ENCODE peak calls at places on chromosome 19, in seven cellular contexts. N, O, Q, R, L, F and D are unnamed samples.

GRCh38 chr19:19510432-19510831 is 4.9 kb downstream of the TSSK6 start:
- DNase-seq in L (no peak), R (no peak), O (no peak), Q (peak), N (no peak), F (peak), D (no peak)

GRCh38 chr19:19202707-19203011 is 555 bp downstream of the NR2C2AP start:
- DNase-seq in O (no peak), L (peak), R (peak), N (no peak), F (no peak), Q (no peak), D (peak)

GRCh38 chr19:10766681-10767201 is 48.9 kb downstream of the DNM2 start:
- DNase-seq in R (no peak), L (no peak), O (peak), F (no peak), Q (no peak), N (no peak), D (no peak)

GRCh38 chr19:18091217-18091608 is 4.5 kb upstream of the IL12RB1 start:
- DNase-seq in Q (no peak), L (peak), O (no peak), N (no peak), R (no peak), F (no peak), D (no peak)

GRCh38 chr19:35513231-35513974 is at the start of gene DMKN:
- DNase-seq in Q (peak), R (no peak), F (peak), O (peak), N (peak), L (no peak), D (peak)

GRCh38 chr19:55673465-55673864 is 1.6 kb upstream of the EPN1 start:
- DNase-seq in L (no peak), R (peak), F (no peak), N (no peak), Q (no peak), O (no peak), D (no peak)

GRCh38 chr19:16078759-16079707 is 2.7 kb downstream of the TPM4 start:
- DNase-seq in R (peak), O (peak), F (peak), L (peak), Q (no peak), N (peak), D (peak)

GRCh38 chr19:14272623-14273022 is 66.7 kb upstream of the ADGRL1 start:
- DNase-seq in L (no peak), O (no peak), Q (no peak), R (no peak), F (no peak), N (no peak), D (no peak)

GRCh38 chr19:54390942-54391577 is 24.2 kb upstream of the TTYH1 start:
- DNase-seq in F (peak), Q (peak), N (peak), R (peak), O (peak), L (peak), D (peak)

GRCh38 chr19:35557539-35558399 is 5.7 kb downstream of the ATP4A start:
- DNase-seq in O (peak), R (peak), F (peak), N (no peak), L (peak), Q (peak), D (peak)

GRCh38 chr19:16684216-16684615 is 23.3 kb downstream of the TMEM38A start:
- DNase-seq in Q (no peak), O (no peak), N (no peak), L (no peak), F (no peak), R (no peak), D (no peak)

GRCh38 chr19:7868671-7869452 is 5.3 kb downstream of the PRR36 start:
- DNase-seq in Q (peak), N (peak), L (peak), O (peak), R (peak), F (peak), D (peak)

GRCh38 chr19:7870571-7871279 is 3.5 kb downstream of the PRR36 start:
- DNase-seq in N (peak), Q (peak), L (peak), O (no peak), F (peak), R (peak), D (peak)

GRCh38 chr19:7868326-7868670 is 5.9 kb downstream of the PRR36 start:
- DNase-seq in N (peak), F (peak), Q (peak), R (no peak), O (no peak), L (no peak), D (no peak)

GRCh38 chr19:7869910-7870511 is 4.2 kb downstream of the PRR36 start:
- DNase-seq in O (peak), L (peak), F (peak), R (peak), Q (peak), N (peak), D (peak)

DNA sequence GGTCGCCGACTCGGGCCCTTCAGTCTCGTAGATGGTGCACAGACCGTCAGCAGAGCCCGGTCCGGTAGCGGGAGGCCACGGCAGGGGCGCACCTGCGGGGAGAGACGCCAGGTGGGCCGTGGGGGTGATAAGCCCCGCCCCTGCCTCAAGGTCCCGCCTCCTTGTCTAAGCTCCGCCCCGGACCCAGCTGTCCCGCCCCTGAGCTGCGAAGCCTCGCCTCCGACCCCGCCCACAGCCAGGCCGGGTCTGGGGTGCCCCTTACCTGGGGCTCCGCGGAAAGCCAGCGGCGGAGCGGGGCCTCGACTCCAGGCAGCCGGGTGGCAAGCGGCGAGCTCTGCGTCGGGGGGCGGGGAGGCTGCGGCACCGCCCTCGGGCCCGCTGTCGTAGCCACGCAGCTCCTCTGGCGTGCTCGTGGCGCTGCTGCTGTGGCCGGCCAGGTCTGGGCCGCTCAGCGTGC is 4.7 kb downstream of the PRR36 start:
- DNase-seq in F (peak), O (peak), N (peak), L (peak), Q (peak), R (peak), D (peak)
- H3K27ac ChIP-seq in F (no peak), O (no peak), N (peak), L (no peak), Q (no peak), R (no peak), D (no peak)

GRCh38 chr19:33503791-33504444 is 17.7 kb downstream of the PEPD start:
- DNase-seq in N (no peak), Q (no peak), R (no peak), L (no peak), O (no peak), F (no peak), D (no peak)
- H2AFZ ChIP-seq in N (no peak), Q (no peak), R (no peak), L (no peak), O (no peak), F (no peak), D (no peak)

DNA sequence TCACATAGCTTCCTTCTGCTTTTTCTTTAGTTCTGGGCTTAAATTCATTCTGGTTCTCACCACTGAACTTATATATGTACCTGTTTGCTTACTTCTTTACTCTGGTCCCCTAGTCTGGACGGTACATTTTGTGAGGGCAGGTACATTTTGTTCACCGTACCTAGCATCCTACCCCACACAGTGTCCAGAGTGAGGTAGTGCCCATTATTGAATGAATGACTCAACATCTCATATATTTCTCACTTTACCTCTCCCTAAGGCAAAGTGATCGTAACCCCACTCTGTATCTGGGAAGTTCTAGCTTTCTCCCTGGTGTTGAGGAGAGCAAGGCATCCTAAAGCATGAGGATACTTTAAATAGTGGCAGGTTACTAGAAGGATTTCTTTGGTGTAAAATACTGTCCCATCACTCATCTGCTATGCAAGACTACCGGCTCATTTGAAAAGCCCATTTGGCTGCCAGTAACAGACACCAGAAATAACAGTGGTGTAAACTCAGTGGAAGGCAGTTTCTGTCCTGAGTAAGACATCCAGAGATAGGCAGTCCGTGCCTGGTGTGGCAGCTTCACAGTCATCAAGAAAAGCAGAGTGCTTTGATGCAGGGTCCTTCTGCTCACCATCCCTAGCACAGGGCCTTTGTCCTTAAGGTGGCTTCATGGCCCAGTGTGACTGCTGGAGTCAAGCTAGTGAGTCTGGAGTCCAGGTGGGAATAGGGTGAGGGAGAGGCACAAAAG is 111.9 kb downstream of the SIPA1L3 start:
- DNase-seq in O (no peak), Q (no peak), N (peak), L (no peak), R (no peak), F (no peak), D (no peak)
- H3K27ac ChIP-seq in O (no peak), Q (no peak), N (no peak), L (no peak), R (peak), F (no peak), D (no peak)

GRCh38 chr19:40598918-40599307 is 2.3 kb upstream of the LTBP4 start:
- DNase-seq in F (no peak), L (no peak), O (no peak), N (no peak), R (no peak), Q (no peak), D (no peak)
- H2AFZ ChIP-seq in F (no peak), L (no peak), O (no peak), N (no peak), R (no peak), Q (no peak), D (no peak)

GRCh38 chr19:45514376-45515051 is 7.2 kb downstream of the VASP start:
- DNase-seq in N (no peak), Q (no peak), R (no peak), F (no peak), L (no peak), O (no peak), D (peak)
- H3K27ac ChIP-seq in N (peak), Q (no peak), R (no peak), F (no peak), L (no peak), O (no peak), D (no peak)

GRCh38 chr19:45159204-45159970 is 1.4 kb downstream of the NKPD1 start:
- DNase-seq in R (no peak), O (no peak), Q (no peak), N (no peak), F (no peak), L (no peak), D (no peak)

GRCh38 chr19:45159971-45160324 is 834 bp downstream of the NKPD1 start:
- DNase-seq in O (no peak), Q (no peak), N (no peak), L (no peak), R (no peak), F (no peak), D (no peak)

GRCh38 chr19:45161715-45162463 is 1.1 kb upstream of the NKPD1 start:
- DNase-seq in O (peak), F (peak), Q (peak), N (peak), L (no peak), R (peak), D (no peak)

GRCh38 chr19:45162464-45163143 is 1.8 kb upstream of the NKPD1 start:
- DNase-seq in Q (no peak), L (no peak), O (no peak), R (no peak), F (no peak), N (no peak), D (peak)

GRCh38 chr19:45160870-45161714 is at the start of gene NKPD1:
- DNase-seq in L (no peak), O (no peak), R (no peak), F (peak), Q (peak), N (peak), D (no peak)
- H2AFZ ChIP-seq in L (no peak), O (peak), R (no peak), F (no peak), Q (no peak), N (peak), D (no peak)

GRCh38 chr19:47390533-47391488 is 28.5 kb downstream of the MEIS3 start:
- DNase-seq in R (peak), Q (no peak), F (peak), N (no peak), O (no peak), L (no peak), D (no peak)
- H3K27ac ChIP-seq in R (no peak), Q (no peak), F (peak), N (no peak), O (no peak), L (no peak), D (no peak)

GRCh38 chr19:29404951-29405727 is 120.7 kb upstream of the VSTM2B start:
- DNase-seq in L (no peak), Q (peak), R (peak), F (peak), N (peak), O (no peak), D (no peak)
- H2AFZ ChIP-seq in L (no peak), Q (no peak), R (no peak), F (peak), N (no peak), O (no peak), D (no peak)

GRCh38 chr19:7199613-7200533 is 94.3 kb downstream of the INSR start:
- DNase-seq in L (peak), Q (no peak), O (peak), R (no peak), F (no peak), N (no peak), D (no peak)
- H3K27ac ChIP-seq in L (peak), Q (no peak), O (no peak), R (no peak), F (peak), N (no peak), D (no peak)

GRCh38 chr19:6216996-6217751 is 62.6 kb downstream of the MLLT1 start:
- DNase-seq in Q (no peak), F (peak), L (no peak), N (no peak), R (peak), O (peak), D (no peak)

GRCh38 chr19:6216236-6216995 is 63.4 kb downstream of the MLLT1 start:
- DNase-seq in Q (no peak), F (no peak), R (no peak), N (no peak), L (no peak), O (no peak), D (no peak)

GRCh38 chr19:6213696-6214585 is 65.8 kb downstream of the MLLT1 start:
- DNase-seq in Q (no peak), N (no peak), R (no peak), L (no peak), F (no peak), O (no peak), D (no peak)

GRCh38 chr19:6214881-6215541 is 64.8 kb downstream of the MLLT1 start:
- DNase-seq in O (no peak), F (no peak), R (no peak), Q (no peak), L (no peak), N (no peak), D (no peak)

GRCh38 chr19:6215701-6216235 is 64.0 kb downstream of the MLLT1 start:
- DNase-seq in N (no peak), F (no peak), L (no peak), Q (no peak), R (no peak), O (no peak), D (no peak)
- H2AFZ ChIP-seq in N (no peak), F (no peak), L (no peak), Q (no peak), R (no peak), O (no peak), D (no peak)